ENCODE peak calls at places on chromosomes 12 and 14, in six cellular contexts. V is keratinocyte; J is CD4-positive, CD25-positive, alpha-beta regulatory T cell; T is endodermal cell; X is GM23338; C is ovary. L is an unnamed sample.

GRCh38 chr14:92459479-92460421 is 53.8 kb upstream of the RIN3 start:
- DNase-seq in T (peak; percentile 57), V (no peak), J (no peak), X (no peak), C (no peak), L (no peak)

GRCh38 chr12:50614167-50614762 is 109.5 kb downstream of the DIP2B start:
- DNase-seq in C (no peak), X (peak; percentile 74), T (peak; percentile 76), J (no peak), V (no peak), L (no peak)

GRCh38 chr14:72736348-72736747 is 157.6 kb downstream of the DPF3 start:
- DNase-seq in C (no peak), T (no peak), V (no peak), J (no peak), X (peak; percentile 11), L (no peak)

GRCh38 chr14:75877884-75878283 is 103.9 kb downstream of the TGFB3 start:
- DNase-seq in X (no peak), C (no peak), V (no peak), J (no peak), T (no peak), L (no peak)

GRCh38 chr14:98907981-98908544 is 363.9 kb downstream of the BCL11B start:
- DNase-seq in V (no peak), X (no peak), C (no peak), T (no peak), J (no peak), L (no peak)

GRCh38 chr12:92603741-92604432 is 98.9 kb upstream of the PLEKHG7 start:
- DNase-seq in J (peak; percentile 28), V (no peak), C (no peak), X (no peak), T (no peak), L (no peak)

GRCh38 chr14:20143911-20144310 is 5.3 kb downstream of the OR4N5 start:
- DNase-seq in C (no peak), V (no peak), T (no peak), X (peak; percentile 1), J (no peak), L (no peak)

GRCh38 chr14:100592972-100593371 is 5.8 kb upstream of the BEGAIN start:
- DNase-seq in T (peak; percentile 47), J (no peak), C (no peak), X (no peak), V (no peak), L (peak; percentile 38)

GRCh38 chr14:51401272-51401671 is 161.2 kb downstream of the TMX1 start:
- DNase-seq in T (no peak), X (no peak), V (no peak), J (no peak), C (no peak), L (no peak)

GRCh38 chr14:77424862-77425261 is 1.5 kb upstream of the NOXRED1 start:
- DNase-seq in V (no peak), J (no peak), C (no peak), T (peak; percentile 48), X (peak; percentile 63), L (no peak)

GRCh38 chr14:104424406-104425072 is 155.0 kb upstream of the C14orf180 start:
- DNase-seq in C (peak; percentile 72), J (no peak), T (peak; percentile 44), V (no peak), X (no peak), L (no peak)

GRCh38 chr12:50842637-50843493 is at the start of gene TMPRSS12:
- DNase-seq in X (peak; percentile 82), C (peak; percentile 35), T (peak; percentile 95), V (no peak), J (no peak), L (peak; percentile 82)

GRCh38 chr12:47458273-47458672 is 247.6 kb downstream of the RPAP3 start:
- DNase-seq in X (no peak), C (no peak), T (no peak), V (no peak), J (no peak), L (no peak)

GRCh38 chr14:65335548-65335947 is 77.0 kb upstream of the FUT8 start:
- DNase-seq in X (no peak), T (no peak), V (no peak), C (no peak), J (no peak), L (no peak)

GRCh38 chr14:36785511-36785910 is 123.9 kb downstream of the PAX9 start:
- DNase-seq in V (no peak), J (no peak), T (no peak), C (no peak), X (no peak), L (no peak)

GRCh38 chr12:116164976-116165425 is 112.5 kb downstream of the MED13L start:
- DNase-seq in C (no peak), V (peak; percentile 45), J (no peak), X (no peak), T (no peak), L (no peak)

GRCh38 chr12:96846313-96846712 is 60.7 kb upstream of the NEDD1 start:
- DNase-seq in T (no peak), X (peak; percentile 66), V (no peak), C (no peak), J (no peak), L (no peak)

GRCh38 chr14:28626780-28627179 is 139.8 kb upstream of the FOXG1 start:
- DNase-seq in V (no peak), J (no peak), C (no peak), X (no peak), T (no peak), L (no peak)

GRCh38 chr12:27821259-27821973 is 41.4 kb upstream of the MANSC4 start:
- DNase-seq in C (no peak), X (peak; percentile 96), T (peak; percentile 78), V (peak; percentile 23), J (peak; percentile 83), L (no peak)

GRCh38 chr14:32623300-32624093 is 294.4 kb downstream of the AKAP6 start:
- DNase-seq in J (no peak), T (no peak), X (no peak), C (no peak), V (no peak), L (no peak)

GRCh38 chr12:31035944-31036665 is 37.6 kb upstream of the DDX11 start:
- DNase-seq in C (no peak), T (peak; percentile 52), V (no peak), J (no peak), X (no peak), L (no peak)

GRCh38 chr12:31037028-31037427 is 36.6 kb upstream of the DDX11 start:
- DNase-seq in V (no peak), T (no peak), J (no peak), C (no peak), X (no peak), L (no peak)

GRCh38 chr12:31041033-31041564 is 32.6 kb upstream of the DDX11 start:
- DNase-seq in V (no peak), J (no peak), X (no peak), T (no peak), C (no peak), L (no peak)

GRCh38 chr12:31035226-31035625 is 38.4 kb upstream of the DDX11 start:
- DNase-seq in X (no peak), J (no peak), T (peak; percentile 41), V (no peak), C (no peak), L (no peak)

GRCh38 chr12:31037921-31038320 is 35.7 kb upstream of the DDX11 start:
- DNase-seq in C (no peak), V (no peak), T (no peak), X (no peak), J (no peak), L (no peak)
- H3K4me1 ChIP-seq in C (no peaks in the 10 kb centered on the region), V (no peaks in the 10 kb centered on the region), T (no peaks in the 10 kb centered on the region), X (no peaks in the 10 kb centered on the region), J (no peaks in the 10 kb centered on the region), L (no peaks in the 10 kb centered on the region)

GRCh38 chr14:35289623-35290022 is 2.6 kb upstream of the PSMA6 start:
- DNase-seq in C (no peak), V (no peak), T (no peak), J (no peak), X (no peak), L (no peak)

GRCh38 chr14:35285991-35286564 is 6.1 kb upstream of the PSMA6 start:
- DNase-seq in T (no peak), C (no peak), J (peak; percentile 17), V (no peak), X (no peak), L (no peak)

GRCh38 chr14:35285168-35285990 is 6.8 kb upstream of the PSMA6 start:
- DNase-seq in J (peak; percentile 64), T (no peak), V (no peak), C (no peak), X (no peak), L (no peak)

GRCh38 chr14:35286707-35287106 is 5.5 kb upstream of the PSMA6 start:
- DNase-seq in X (no peak), T (no peak), V (no peak), C (no peak), J (peak; percentile 63), L (no peak)

DNA sequence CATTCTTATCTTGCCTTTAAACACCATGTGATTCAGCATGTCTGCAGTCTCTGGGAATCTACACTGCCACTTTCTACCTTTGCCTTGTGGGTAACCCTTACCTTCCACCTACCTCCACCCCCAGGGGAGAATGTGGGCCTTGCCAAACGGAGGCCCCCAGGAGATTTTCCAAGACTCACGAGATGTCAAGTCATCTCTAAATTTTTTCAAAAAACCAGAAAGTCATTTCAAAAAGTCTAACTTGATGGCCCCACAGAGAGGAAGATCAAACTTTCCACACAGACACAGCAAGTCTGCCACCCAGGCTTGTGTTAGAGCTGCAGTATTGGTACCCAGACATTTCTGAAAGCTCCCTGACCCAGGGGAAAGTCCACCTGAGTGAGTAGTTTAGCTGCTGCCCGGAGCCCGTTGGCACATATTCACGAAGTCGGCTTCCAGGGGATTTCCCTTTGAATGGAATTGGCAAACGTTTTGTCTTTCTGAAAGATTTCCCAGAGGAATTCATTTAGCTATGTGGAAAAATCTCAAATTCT is 4.6 kb upstream of the PSMA6 start:
- DNase-seq in T (no peak), J (peak; percentile 16), X (no peak), V (no peak), C (no peak), L (no peak)
- H3K4me1 ChIP-seq in T (no peaks in the 10 kb centered on the region), J (peaks cover 27% of the 10 kb centered on the region), X (no peaks in the 10 kb centered on the region), V (peaks cover 11% of the 10 kb centered on the region), C (no peaks in the 10 kb centered on the region), L (no peaks in the 10 kb centered on the region)

DNA sequence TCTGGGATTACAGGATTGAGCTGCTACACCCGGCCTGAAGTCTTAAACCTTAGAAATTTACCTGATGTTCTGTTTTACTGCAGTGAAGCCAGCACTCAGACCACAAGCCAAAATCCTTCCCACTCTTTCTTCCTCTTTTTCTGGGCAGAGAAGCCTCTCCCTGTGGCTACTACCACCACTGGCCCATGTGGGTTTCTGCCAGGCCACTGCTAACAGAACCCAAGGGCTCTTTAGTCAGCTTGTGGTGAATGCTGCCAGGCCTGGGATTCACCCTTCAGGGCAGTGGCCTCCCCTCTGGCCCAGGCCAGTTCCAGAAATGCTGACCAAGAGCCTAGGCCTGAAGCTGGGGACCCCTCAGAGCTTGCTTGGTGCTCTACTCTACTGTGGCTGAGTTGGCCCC is 35.3 kb downstream of the GAS2L3 start:
- DNase-seq in V (no peak), C (no peak), J (no peak), X (no peak), T (no peak), L (no peak)
- H3K4me1 ChIP-seq in V (no peaks in the 10 kb centered on the region), C (no peaks in the 10 kb centered on the region), J (no peaks in the 10 kb centered on the region), X (no peaks in the 10 kb centered on the region), T (no peaks in the 10 kb centered on the region), L (no peaks in the 10 kb centered on the region)

DNA sequence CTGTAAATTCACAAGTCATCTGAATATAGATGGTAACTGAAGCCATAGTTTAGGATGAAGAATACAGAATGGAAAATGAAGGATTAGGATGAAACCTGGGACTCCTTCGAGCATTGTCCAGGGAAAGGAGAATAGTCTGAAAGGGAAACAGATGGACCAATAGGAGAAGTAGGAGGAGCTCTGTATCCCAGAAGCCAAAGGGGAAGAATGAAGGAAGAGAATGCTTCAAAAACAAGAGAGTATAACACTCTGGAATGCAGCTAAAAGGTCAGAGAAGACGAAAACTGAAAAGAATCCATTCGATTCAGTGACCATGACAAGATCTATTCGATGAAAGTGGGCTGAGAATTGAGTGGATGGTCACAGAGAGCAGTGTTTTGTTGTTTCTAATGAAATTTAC is 1.0 kb downstream of the GMFB start:
- DNase-seq in C (no peak), V (no peak), T (peak; percentile 22), X (peak; percentile 44), J (no peak), L (no peak)
- H3K4me1 ChIP-seq in C (peaks cover 9% of the 10 kb centered on the region), V (peaks cover 22% of the 10 kb centered on the region), T (peaks cover 15% of the 10 kb centered on the region), X (peaks cover 24% of the 10 kb centered on the region), J (peaks cover 46% of the 10 kb centered on the region), L (peaks cover 12% of the 10 kb centered on the region)